ENCODE peak calls at places on chromosomes 7 and 10, in four cellular contexts. Y is GM23338, U is MM.1S, M is neural progenitor cell. B is an unnamed sample.

GRCh38 chr7:157693071-157693520 is 356.3 kb downstream of the DNAJB6 start:
- DNase-seq in U (no peak), M (peak; percentile 72), Y (no peak), B (no peak)

GRCh38 chr10:107098326-107098725 is 66.2 kb downstream of the SORCS1 start:
- DNase-seq in U (no peak), Y (no peak), M (no peak), B (no peak)

GRCh38 chr7:49333180-49333881 is 409.0 kb downstream of the CDC14C start:
- DNase-seq in Y (no peak), M (no peak), U (peak; percentile 94), B (peak; percentile 4)

GRCh38 chr10:71431945-71432905 is 35.5 kb downstream of the CDH23 start:
- DNase-seq in Y (peak; percentile 65), M (peak; percentile 42), U (no peak), B (no peak)

GRCh38 chr10:72875250-72876055 is 18.1 kb upstream of the OIT3 start:
- DNase-seq in U (peak; percentile 45), Y (peak; percentile 70), M (peak; percentile 31), B (peak; percentile 3)

GRCh38 chr7:47570649-47571050 is 11.3 kb downstream of the TNS3 start:
- DNase-seq in M (no peak), U (no peak), Y (no peak), B (no peak)

GRCh38 chr7:97732567-97733275 is 835 bp downstream of the TAC1 start:
- DNase-seq in Y (peak; percentile 47), U (no peak), M (peak; percentile 45), B (no peak)

GRCh38 chr7:83429493-83429892 is 219.4 kb downstream of the SEMA3E start:
- DNase-seq in U (no peak), M (peak; percentile 13), Y (peak; percentile 70), B (no peak)

GRCh38 chr7:25852249-25852994 is 299.6 kb upstream of the NFE2L3 start:
- DNase-seq in Y (peak; percentile 64), U (peak; percentile 27), M (peak; percentile 76), B (no peak)

GRCh38 chr10:7608001-7608400 is 58.8 kb downstream of the ITIH5 start:
- DNase-seq in M (no peak), Y (no peak), U (no peak), B (no peak)

GRCh38 chr10:58531084-58531695 is 18.5 kb downstream of the BICC1 start:
- DNase-seq in Y (peak; percentile 86), M (peak; percentile 78), U (peak; percentile 72), B (peak; percentile 27)
- TF ChIP-seq CTCF in Y (peak; percentile 75), M (peak; percentile 81), U (peak; percentile 78), B (peak; percentile 81)

DNA sequence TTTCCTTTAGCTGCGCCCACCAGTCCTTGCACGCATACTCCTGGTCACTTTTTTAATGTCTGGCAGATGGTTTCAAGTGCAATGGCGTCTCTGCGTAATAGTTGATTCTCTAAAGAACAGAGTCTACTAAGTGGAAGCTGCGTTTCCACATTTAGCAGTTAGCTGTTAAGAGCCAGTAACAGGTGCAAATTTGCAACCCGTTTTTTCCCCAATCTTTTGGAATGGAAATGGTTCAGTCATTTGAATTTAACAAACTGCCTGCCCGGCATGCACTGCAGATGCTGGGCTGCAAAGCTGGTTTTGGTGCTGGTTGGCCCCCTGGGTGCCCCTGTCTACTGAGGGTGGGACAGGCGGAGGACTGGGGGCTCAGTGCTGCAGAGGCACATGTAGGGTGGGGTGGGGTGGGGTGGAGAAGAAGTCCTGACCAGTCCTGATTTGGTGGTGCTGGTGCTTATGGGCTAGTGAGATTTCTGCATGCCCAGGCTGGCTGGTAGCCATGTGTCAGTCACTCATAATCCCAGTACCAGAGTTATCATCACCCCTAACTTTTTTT is 43.9 kb downstream of the CUX1 start:
- DNase-seq in U (no peak), M (no peak), Y (no peak), B (no peak)
- H3K4me3 ChIP-seq in U (no peak overlapping the region), M (no peak overlapping the region), Y (peak overlapping the region; percentile 48), B (no peak overlapping the region)

DNA sequence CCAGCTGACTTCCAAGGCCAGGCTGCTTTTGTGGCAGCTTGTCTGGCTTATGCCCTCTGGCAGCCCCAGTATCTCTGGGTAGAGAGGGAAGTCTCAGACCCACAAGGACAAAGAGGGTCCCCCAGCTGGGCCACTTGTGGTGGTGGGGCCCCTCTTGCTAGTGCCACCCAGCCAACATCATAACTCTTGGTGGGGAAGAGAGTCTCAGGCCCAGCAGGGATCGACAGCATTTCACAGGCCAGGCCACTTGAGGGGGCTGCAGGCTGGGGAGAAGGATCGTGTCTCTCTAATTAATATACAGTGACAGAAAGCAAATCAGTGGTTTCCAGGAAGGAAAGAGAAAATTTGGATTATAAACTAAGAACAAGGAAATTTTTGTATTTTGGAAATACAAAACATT is 76.0 kb downstream of the TYW1B start:
- DNase-seq in Y (peak; percentile 70), U (no peak), M (peak; percentile 48), B (no peak)
- TF ChIP-seq CTCF in Y (peak; percentile 79), U (no peak), M (peak; percentile 61), B (peak; percentile 5)

DNA sequence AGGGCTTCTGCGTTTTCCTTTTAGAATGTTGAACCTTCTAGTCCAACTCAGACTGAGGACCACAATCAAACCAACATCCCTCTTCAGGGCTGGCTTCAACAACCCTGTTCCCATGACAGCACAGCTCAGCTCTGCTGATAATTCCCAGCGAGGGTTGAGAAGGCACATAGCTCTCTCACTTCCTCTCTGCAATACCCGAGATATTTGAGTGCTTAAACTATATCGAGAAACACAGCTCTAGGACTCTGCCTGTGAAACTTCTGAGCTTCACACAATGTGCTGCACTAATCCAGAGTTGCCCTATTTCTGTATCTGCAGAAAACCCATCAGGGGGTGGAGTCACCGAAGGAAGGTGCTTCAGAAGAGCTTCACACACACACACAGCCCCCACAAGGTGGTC is 1.6 kb upstream of the ADARB2 start:
- DNase-seq in M (no peak), U (no peak), Y (no peak), B (peak; percentile 52)
- H3K4me3 ChIP-seq in M (no peak overlapping the region), U (no peak overlapping the region), Y (no peak overlapping the region), B (peak overlapping the region; percentile 27)

GRCh38 chr10:815338-816104 is 116.0 kb downstream of the LARP4B start:
- DNase-seq in M (peak; percentile 43), Y (peak; percentile 62), U (no peak), B (no peak)
- TF ChIP-seq CTCF in M (peak; percentile 37), Y (peak; percentile 8), U (no peak), B (no peak)

DNA sequence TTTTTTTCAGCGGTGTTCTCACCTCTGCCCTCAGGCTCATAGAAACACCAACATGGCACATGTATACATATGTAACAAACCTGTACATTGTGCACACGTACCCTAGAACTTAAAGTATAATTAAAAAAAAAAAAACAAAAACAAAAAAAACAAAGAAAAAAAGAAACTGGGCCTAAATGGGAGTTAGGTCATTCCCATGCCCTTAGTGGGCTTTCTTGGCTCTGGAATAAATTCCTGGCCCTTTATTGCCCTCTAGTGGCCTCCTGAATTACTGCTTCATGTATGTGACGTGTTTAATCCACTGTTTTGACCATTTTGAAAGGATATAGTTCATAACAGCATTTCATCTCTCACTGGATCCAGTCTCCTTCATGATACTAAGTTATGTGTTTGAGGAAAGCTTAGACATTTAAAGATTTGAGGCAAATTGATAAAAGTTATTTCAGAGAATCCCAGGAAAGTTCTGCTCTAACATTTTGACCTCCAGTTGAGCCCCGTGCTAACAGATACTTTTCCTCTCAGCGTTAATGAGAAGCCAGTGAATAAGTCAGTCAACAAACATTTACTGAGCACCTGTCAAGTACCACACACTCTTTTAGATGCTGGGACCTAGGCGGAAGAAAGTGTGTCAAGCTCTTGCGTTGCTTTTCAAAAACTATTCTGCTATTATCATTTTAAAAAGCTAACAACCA is 54.7 kb upstream of the SYPL1 start:
- DNase-seq in M (peak; percentile 82), U (peak; percentile 66), Y (peak; percentile 88), B (no peak)
- H3K4me3 ChIP-seq in M (no peak overlapping the region), U (no peak overlapping the region), Y (no peak overlapping the region), B (no peak overlapping the region)

GRCh38 chr7:5590596-5591546 is 167.2 kb upstream of the TNRC18 start:
- DNase-seq in U (no peak), M (no peak), Y (no peak), B (no peak)

GRCh38 chr7:5595545-5596045 is 172.0 kb upstream of the TNRC18 start:
- DNase-seq in M (no peak), U (no peak), Y (no peak), B (no peak)

GRCh38 chr7:5594616-5595544 is 171.2 kb upstream of the TNRC18 start:
- DNase-seq in U (no peak), M (peak; percentile 90), Y (peak; percentile 82), B (no peak)

GRCh38 chr7:5589819-5590595 is 166.4 kb upstream of the TNRC18 start:
- DNase-seq in Y (no peak), U (no peak), M (no peak), B (no peak)

DNA sequence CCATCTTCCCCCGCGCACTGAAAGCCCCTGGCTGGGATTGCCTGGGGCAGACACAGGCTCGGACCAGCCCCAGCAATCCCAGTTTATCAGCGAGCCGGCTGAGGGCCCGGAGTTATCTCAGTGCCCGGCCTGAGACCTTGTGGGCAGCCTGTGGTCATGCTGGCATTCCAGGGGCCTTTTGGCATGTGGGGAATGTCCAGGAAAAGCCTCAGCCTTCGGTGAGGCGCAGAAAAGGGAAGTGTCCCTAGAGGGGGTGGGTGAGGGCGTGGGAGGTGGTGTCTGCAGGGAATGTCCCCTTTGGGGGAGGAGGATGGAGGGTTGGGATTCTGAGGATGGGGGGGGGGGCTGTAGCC is 167.9 kb upstream of the TNRC18 start:
- DNase-seq in M (peak; percentile 71), Y (peak; percentile 74), U (no peak), B (no peak)
- TF ChIP-seq CTCF in M (no peak), Y (no peak), U (no peak), B (no peak)

GRCh38 chr10:17262502-17262901 is 34.5 kb downstream of the VIM start:
- DNase-seq in U (no peak), Y (no peak), M (no peak), B (no peak)
- H3K4me3 ChIP-seq in U (no peak overlapping the region), Y (no peak overlapping the region), M (no peak overlapping the region), B (no peak overlapping the region)

DNA sequence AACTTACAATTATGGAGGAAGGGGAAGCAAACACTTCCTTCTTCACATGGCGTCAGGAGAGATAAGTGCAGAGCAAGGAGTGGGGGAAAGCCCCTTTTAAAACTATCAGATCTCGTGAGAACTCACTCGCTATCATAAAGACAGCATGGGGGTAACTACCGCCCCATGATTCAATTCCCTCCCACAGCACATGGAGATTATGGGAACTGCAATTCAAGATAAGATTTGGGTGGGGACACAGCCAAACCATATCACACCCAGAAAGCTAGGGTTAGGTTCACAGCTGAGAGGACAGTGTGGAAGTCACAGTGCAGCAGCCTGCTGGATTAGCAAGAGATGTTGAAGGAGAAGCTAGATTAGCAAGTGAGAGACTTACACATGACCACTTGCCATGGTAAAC is 81.6 kb downstream of the CRTAC1 start:
- DNase-seq in M (no peak), U (no peak), Y (no peak), B (no peak)
- TF ChIP-seq CTCF in M (no peak), U (no peak), Y (no peak), B (no peak)

GRCh38 chr10:52316005-52316404 is 1.9 kb downstream of the DKK1 start:
- DNase-seq in U (no peak), M (no peak), Y (no peak), B (no peak)
- H3K4me3 ChIP-seq in U (no peak overlapping the region), M (peak overlapping the region; percentile 57), Y (no peak overlapping the region), B (no peak overlapping the region)